ENCODE peak calls at places on chromosomes 11 and 22, in eight cellular contexts. One of them, this sample, is unnamed.

GRCh38 chr11:106238704-106239360 is 161.4 kb downstream of the AASDHPPT start:
- DNase-seq in coronary artery: no peak
- DNase-seq in MM.1S: no peak
- DNase-seq in HepG2: no peak
- DNase-seq in fibroblast of the aortic adventitia: peak; percentile 23
- DNase-seq in fibroblast of pulmonary artery: peak; percentile 36
- DNase-seq in fibroblast of mammary gland: peak; percentile 5
- DNase-seq in epithelial cell of proximal tubule: no peak
- DNase-seq in this sample: no peak

GRCh38 chr11:61908730-61909622 is 8.4 kb downstream of the RAB3IL1 start:
- DNase-seq in fibroblast of the aortic adventitia: no peak
- DNase-seq in coronary artery: no peak
- DNase-seq in MM.1S: peak; percentile 14
- DNase-seq in fibroblast of pulmonary artery: no peak
- DNase-seq in fibroblast of mammary gland: no peak
- DNase-seq in epithelial cell of proximal tubule: no peak
- DNase-seq in HepG2: no peak
- DNase-seq in this sample: no peak

GRCh38 chr11:34148504-34149165 is 43.2 kb downstream of the NAT10 start:
- DNase-seq in fibroblast of the aortic adventitia: no peak
- DNase-seq in fibroblast of mammary gland: no peak
- DNase-seq in epithelial cell of proximal tubule: no peak
- DNase-seq in HepG2: no peak
- DNase-seq in MM.1S: no peak
- DNase-seq in coronary artery: no peak
- DNase-seq in fibroblast of pulmonary artery: no peak
- DNase-seq in this sample: no peak

GRCh38 chr11:110295487-110296225 is 758 bp downstream of the RDX start:
- DNase-seq in fibroblast of mammary gland: peak; percentile 31
- DNase-seq in fibroblast of the aortic adventitia: peak; percentile 38
- DNase-seq in MM.1S: peak; percentile 75
- DNase-seq in HepG2: no peak
- DNase-seq in coronary artery: peak; percentile 75
- DNase-seq in epithelial cell of proximal tubule: no peak
- DNase-seq in fibroblast of pulmonary artery: peak; percentile 30
- DNase-seq in this sample: peak; percentile 36

GRCh38 chr11:132114185-132114584 is 743.8 kb downstream of the NTM start:
- DNase-seq in fibroblast of the aortic adventitia: peak; percentile 29
- DNase-seq in fibroblast of pulmonary artery: peak; percentile 32
- DNase-seq in epithelial cell of proximal tubule: no peak
- DNase-seq in fibroblast of mammary gland: peak; percentile 21
- DNase-seq in MM.1S: peak; percentile 24
- DNase-seq in coronary artery: no peak
- DNase-seq in HepG2: no peak
- DNase-seq in this sample: peak; percentile 44

GRCh38 chr22:48340727-48341709 is 1486.7 kb downstream of the BRD1 start:
- DNase-seq in fibroblast of the aortic adventitia: no peak
- DNase-seq in coronary artery: no peak
- DNase-seq in epithelial cell of proximal tubule: no peak
- DNase-seq in HepG2: no peak
- DNase-seq in fibroblast of pulmonary artery: no peak
- DNase-seq in fibroblast of mammary gland: no peak
- DNase-seq in MM.1S: peak; percentile 21
- DNase-seq in this sample: no peak

GRCh38 chr11:57392421-57393105 is 2.1 kb upstream of the PRG2 start:
- DNase-seq in fibroblast of pulmonary artery: no peak
- DNase-seq in epithelial cell of proximal tubule: no peak
- DNase-seq in fibroblast of the aortic adventitia: no peak
- DNase-seq in coronary artery: no peak
- DNase-seq in MM.1S: no peak
- DNase-seq in fibroblast of mammary gland: no peak
- DNase-seq in HepG2: no peak
- DNase-seq in this sample: no peak

GRCh38 chr11:27705873-27706820 is 5.9 kb upstream of the BDNF start:
- DNase-seq in HepG2: peak; percentile 20
- DNase-seq in fibroblast of mammary gland: peak; percentile 25
- DNase-seq in fibroblast of the aortic adventitia: peak; percentile 45
- DNase-seq in fibroblast of pulmonary artery: peak; percentile 52
- DNase-seq in MM.1S: peak; percentile 41
- DNase-seq in coronary artery: no peak
- DNase-seq in epithelial cell of proximal tubule: no peak
- DNase-seq in this sample: peak; percentile 68

GRCh38 chr11:77698896-77699295 is 61.3 kb upstream of the CLNS1A start:
- DNase-seq in epithelial cell of proximal tubule: no peak
- DNase-seq in coronary artery: no peak
- DNase-seq in MM.1S: no peak
- DNase-seq in HepG2: no peak
- DNase-seq in fibroblast of mammary gland: no peak
- DNase-seq in fibroblast of pulmonary artery: no peak
- DNase-seq in fibroblast of the aortic adventitia: no peak
- DNase-seq in this sample: no peak

GRCh38 chr22:22855617-22856308 is 31.9 kb upstream of the IGLL5 start:
- DNase-seq in MM.1S: peak; percentile 37
- DNase-seq in fibroblast of the aortic adventitia: no peak
- DNase-seq in coronary artery: no peak
- DNase-seq in fibroblast of mammary gland: peak; percentile 10
- DNase-seq in fibroblast of pulmonary artery: peak; percentile 21
- DNase-seq in HepG2: peak; percentile 12
- DNase-seq in epithelial cell of proximal tubule: no peak
- DNase-seq in this sample: no peak

GRCh38 chr22:19874307-19875060 is 19.8 kb upstream of the GNB1L start:
- DNase-seq in coronary artery: peak; percentile 73
- DNase-seq in HepG2: no peak
- DNase-seq in MM.1S: no peak
- DNase-seq in fibroblast of pulmonary artery: no peak
- DNase-seq in fibroblast of mammary gland: no peak
- DNase-seq in fibroblast of the aortic adventitia: peak; percentile 11
- DNase-seq in epithelial cell of proximal tubule: no peak
- DNase-seq in this sample: peak; percentile 28

GRCh38 chr11:66142370-66143263 is 72.5 kb downstream of the PACS1 start:
- DNase-seq in epithelial cell of proximal tubule: no peak
- DNase-seq in fibroblast of pulmonary artery: peak; percentile 32
- DNase-seq in fibroblast of the aortic adventitia: peak; percentile 26
- DNase-seq in coronary artery: no peak
- DNase-seq in MM.1S: no peak
- DNase-seq in HepG2: peak; percentile 79
- DNase-seq in fibroblast of mammary gland: no peak
- DNase-seq in this sample: peak; percentile 40

GRCh38 chr11:11842426-11843008 is 745 bp downstream of the USP47 start:
- DNase-seq in fibroblast of pulmonary artery: peak; percentile 89
- DNase-seq in fibroblast of the aortic adventitia: peak; percentile 84
- DNase-seq in MM.1S: peak; percentile 83
- DNase-seq in fibroblast of mammary gland: peak; percentile 87
- DNase-seq in HepG2: peak; percentile 75
- DNase-seq in coronary artery: no peak
- DNase-seq in epithelial cell of proximal tubule: no peak
- DNase-seq in this sample: peak; percentile 85

GRCh38 chr22:48070083-48070482 is 1307.6 kb downstream of the TBC1D22A start:
- DNase-seq in epithelial cell of proximal tubule: no peak
- DNase-seq in MM.1S: no peak
- DNase-seq in HepG2: no peak
- DNase-seq in fibroblast of the aortic adventitia: no peak
- DNase-seq in fibroblast of mammary gland: no peak
- DNase-seq in fibroblast of pulmonary artery: no peak
- DNase-seq in coronary artery: no peak
- DNase-seq in this sample: no peak

GRCh38 chr11:45530111-45530510 is 135.3 kb downstream of the CHST1 start:
- DNase-seq in HepG2: no peak
- DNase-seq in epithelial cell of proximal tubule: no peak
- DNase-seq in fibroblast of the aortic adventitia: no peak
- DNase-seq in fibroblast of mammary gland: no peak
- DNase-seq in fibroblast of pulmonary artery: no peak
- DNase-seq in MM.1S: no peak
- DNase-seq in coronary artery: no peak
- DNase-seq in this sample: no peak

GRCh38 chr22:46830001-46830715 is 67.7 kb downstream of the TBC1D22A start:
- DNase-seq in fibroblast of the aortic adventitia: peak; percentile 80
- DNase-seq in coronary artery: peak; percentile 68
- DNase-seq in HepG2: no peak
- DNase-seq in fibroblast of mammary gland: peak; percentile 49
- DNase-seq in fibroblast of pulmonary artery: peak; percentile 55
- DNase-seq in epithelial cell of proximal tubule: no peak
- DNase-seq in MM.1S: no peak
- DNase-seq in this sample: peak; percentile 73

GRCh38 chr11:109644158-109644557 is 222.2 kb downstream of the C11orf87 start:
- DNase-seq in epithelial cell of proximal tubule: no peak
- DNase-seq in coronary artery: no peak
- DNase-seq in fibroblast of pulmonary artery: peak; percentile 21
- DNase-seq in HepG2: no peak
- DNase-seq in MM.1S: no peak
- DNase-seq in fibroblast of mammary gland: peak; percentile 26
- DNase-seq in fibroblast of the aortic adventitia: peak; percentile 5
- DNase-seq in this sample: peak; percentile 9

GRCh38 chr11:64110465-64111375 is 55.2 kb downstream of the MACROD1 start:
- DNase-seq in fibroblast of pulmonary artery: no peak
- DNase-seq in coronary artery: no peak
- DNase-seq in fibroblast of mammary gland: no peak
- DNase-seq in epithelial cell of proximal tubule: no peak
- DNase-seq in fibroblast of the aortic adventitia: no peak
- DNase-seq in HepG2: no peak
- DNase-seq in MM.1S: no peak
- DNase-seq in this sample: no peak

GRCh38 chr22:22167791-22168189 is 76.8 kb upstream of the VPREB1 start:
- DNase-seq in HepG2: no peak
- DNase-seq in fibroblast of mammary gland: no peak
- DNase-seq in fibroblast of the aortic adventitia: no peak
- DNase-seq in fibroblast of pulmonary artery: no peak
- DNase-seq in MM.1S: peak; percentile 94
- DNase-seq in coronary artery: no peak
- DNase-seq in epithelial cell of proximal tubule: no peak
- DNase-seq in this sample: no peak

GRCh38 chr22:43127166-43127908 is 15.9 kb downstream of the MCAT start:
- DNase-seq in fibroblast of pulmonary artery: no peak
- DNase-seq in MM.1S: no peak
- DNase-seq in coronary artery: no peak
- DNase-seq in fibroblast of mammary gland: no peak
- DNase-seq in HepG2: no peak
- DNase-seq in epithelial cell of proximal tubule: no peak
- DNase-seq in fibroblast of the aortic adventitia: no peak
- DNase-seq in this sample: no peak

GRCh38 chr22:27996981-27997380 is 77.9 kb upstream of the PITPNB start:
- DNase-seq in epithelial cell of proximal tubule: no peak
- DNase-seq in HepG2: no peak
- DNase-seq in coronary artery: no peak
- DNase-seq in fibroblast of the aortic adventitia: no peak
- DNase-seq in fibroblast of mammary gland: no peak
- DNase-seq in MM.1S: no peak
- DNase-seq in fibroblast of pulmonary artery: no peak
- DNase-seq in this sample: no peak

GRCh38 chr22:24427500-24428164 is at the start of gene ADORA2A:
- DNase-seq in fibroblast of pulmonary artery: no peak
- DNase-seq in HepG2: no peak
- DNase-seq in fibroblast of the aortic adventitia: no peak
- DNase-seq in epithelial cell of proximal tubule: no peak
- DNase-seq in fibroblast of mammary gland: no peak
- DNase-seq in coronary artery: no peak
- DNase-seq in MM.1S: peak; percentile 91
- DNase-seq in this sample: no peak
- TF ChIP-seq CTCF in fibroblast of pulmonary artery: no peak
- TF ChIP-seq CTCF in HepG2: no peak
- TF ChIP-seq CTCF in fibroblast of the aortic adventitia: no peak
- TF ChIP-seq CTCF in epithelial cell of proximal tubule: no peak
- TF ChIP-seq CTCF in fibroblast of mammary gland: no peak
- TF ChIP-seq CTCF in coronary artery: no peak
- TF ChIP-seq CTCF in MM.1S: peak; percentile 12
- TF ChIP-seq CTCF in this sample: no peak

DNA sequence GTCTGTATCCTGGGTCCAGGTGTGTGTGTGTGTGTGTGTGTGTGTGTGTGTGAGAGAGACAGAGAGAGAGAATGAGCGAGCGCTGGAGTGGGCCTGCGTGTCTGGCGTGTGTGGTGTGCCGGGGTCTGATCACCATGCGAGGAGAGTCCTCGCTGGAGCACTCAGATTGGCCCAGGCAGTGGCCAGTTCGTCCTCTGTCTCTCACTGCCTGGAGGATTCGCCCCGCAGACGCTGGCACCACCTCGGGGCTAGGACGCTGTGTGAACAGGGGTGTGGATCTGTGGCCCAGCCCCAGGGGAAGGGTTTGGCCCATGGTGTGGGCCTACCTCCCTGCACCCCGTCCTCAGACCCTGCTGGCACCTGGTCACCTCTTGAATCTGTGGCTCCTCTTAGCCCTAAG is 11.6 kb upstream of the CACNA1I start:
- DNase-seq in HepG2: no peak
- DNase-seq in MM.1S: no peak
- DNase-seq in fibroblast of the aortic adventitia: no peak
- DNase-seq in coronary artery: no peak
- DNase-seq in epithelial cell of proximal tubule: no peak
- DNase-seq in fibroblast of pulmonary artery: no peak
- DNase-seq in fibroblast of mammary gland: no peak
- DNase-seq in this sample: no peak
- H3K4me3 ChIP-seq in HepG2: no peak overlapping the region
- H3K4me3 ChIP-seq in MM.1S: no peak overlapping the region
- H3K4me3 ChIP-seq in fibroblast of the aortic adventitia: no peak overlapping the region
- H3K4me3 ChIP-seq in coronary artery: no peak overlapping the region
- H3K4me3 ChIP-seq in epithelial cell of proximal tubule: no peak overlapping the region
- H3K4me3 ChIP-seq in fibroblast of pulmonary artery: no peak overlapping the region
- H3K4me3 ChIP-seq in fibroblast of mammary gland: no peak overlapping the region
- H3K4me3 ChIP-seq in this sample: no peak overlapping the region

GRCh38 chr11:74990941-74991340 is 2.2 kb downstream of the NEU3 start:
- DNase-seq in fibroblast of pulmonary artery: no peak
- DNase-seq in MM.1S: no peak
- DNase-seq in epithelial cell of proximal tubule: no peak
- DNase-seq in fibroblast of the aortic adventitia: no peak
- DNase-seq in fibroblast of mammary gland: no peak
- DNase-seq in HepG2: peak; percentile 73
- DNase-seq in coronary artery: no peak
- DNase-seq in this sample: no peak
- TF ChIP-seq CTCF in fibroblast of pulmonary artery: no peak
- TF ChIP-seq CTCF in MM.1S: no peak
- TF ChIP-seq CTCF in epithelial cell of proximal tubule: no peak
- TF ChIP-seq CTCF in fibroblast of the aortic adventitia: no peak
- TF ChIP-seq CTCF in fibroblast of mammary gland: no peak
- TF ChIP-seq CTCF in HepG2: no peak
- TF ChIP-seq CTCF in coronary artery: no peak
- TF ChIP-seq CTCF in this sample: no peak

GRCh38 chr11:70131606-70132190 is 53.6 kb downstream of the ANO1 start:
- DNase-seq in coronary artery: no peak
- DNase-seq in epithelial cell of proximal tubule: no peak
- DNase-seq in fibroblast of mammary gland: no peak
- DNase-seq in MM.1S: no peak
- DNase-seq in fibroblast of pulmonary artery: no peak
- DNase-seq in HepG2: no peak
- DNase-seq in fibroblast of the aortic adventitia: no peak
- DNase-seq in this sample: no peak

GRCh38 chr11:70135142-70136132 is 57.3 kb downstream of the ANO1 start:
- DNase-seq in HepG2: no peak
- DNase-seq in epithelial cell of proximal tubule: no peak
- DNase-seq in fibroblast of the aortic adventitia: peak; percentile 70
- DNase-seq in coronary artery: no peak
- DNase-seq in fibroblast of pulmonary artery: peak; percentile 34
- DNase-seq in fibroblast of mammary gland: no peak
- DNase-seq in MM.1S: no peak
- DNase-seq in this sample: peak; percentile 11

GRCh38 chr11:70133771-70134170 is 55.7 kb downstream of the ANO1 start:
- DNase-seq in MM.1S: no peak
- DNase-seq in fibroblast of mammary gland: no peak
- DNase-seq in epithelial cell of proximal tubule: no peak
- DNase-seq in coronary artery: no peak
- DNase-seq in fibroblast of pulmonary artery: no peak
- DNase-seq in fibroblast of the aortic adventitia: no peak
- DNase-seq in HepG2: no peak
- DNase-seq in this sample: no peak

GRCh38 chr11:70132641-70133040 is 54.5 kb downstream of the ANO1 start:
- DNase-seq in coronary artery: no peak
- DNase-seq in MM.1S: no peak
- DNase-seq in epithelial cell of proximal tubule: no peak
- DNase-seq in fibroblast of mammary gland: no peak
- DNase-seq in fibroblast of pulmonary artery: no peak
- DNase-seq in HepG2: no peak
- DNase-seq in fibroblast of the aortic adventitia: no peak
- DNase-seq in this sample: no peak

GRCh38 chr11:70134490-70134889 is 56.4 kb downstream of the ANO1 start:
- DNase-seq in fibroblast of the aortic adventitia: no peak
- DNase-seq in MM.1S: no peak
- DNase-seq in epithelial cell of proximal tubule: no peak
- DNase-seq in HepG2: no peak
- DNase-seq in coronary artery: no peak
- DNase-seq in fibroblast of pulmonary artery: no peak
- DNase-seq in fibroblast of mammary gland: no peak
- DNase-seq in this sample: no peak
- H3K4me3 ChIP-seq in fibroblast of the aortic adventitia: no peak overlapping the region
- H3K4me3 ChIP-seq in MM.1S: no peak overlapping the region
- H3K4me3 ChIP-seq in epithelial cell of proximal tubule: no peak overlapping the region
- H3K4me3 ChIP-seq in HepG2: no peak overlapping the region
- H3K4me3 ChIP-seq in coronary artery: peak overlapping the region; percentile 46
- H3K4me3 ChIP-seq in fibroblast of pulmonary artery: no peak overlapping the region
- H3K4me3 ChIP-seq in fibroblast of mammary gland: no peak overlapping the region
- H3K4me3 ChIP-seq in this sample: no peak overlapping the region